ENCODE peak calls at places on chromosomes 13 and 19, in seven cellular contexts. E, U, G, V, S, C and N are unnamed samples.
A peak's percentile ranks its signal among the peaks of the same experiment; 100 is the strongest.

GRCh38 chr13:93872948-93873347 is 606.5 kb downstream of the DCT start:
- DNase-seq in E (no peak), S (no peak), U (no peak), G (no peak), V (no peak), C (no peak), N (no peak)

GRCh38 chr19:4044927-4045557 is 21.7 kb downstream of the ZBTB7A start:
- DNase-seq in E (no peak), U (no peak), C (no peak), S (no peak), V (no peak), G (no peak), N (no peak)

GRCh38 chr13:26528527-26528926 is 29.0 kb upstream of the WASF3 start:
- DNase-seq in G (no peak), S (no peak), U (no peak), E (no peak), V (no peak), C (no peak), N (no peak)

GRCh38 chr13:102913924-102914628 is 68.2 kb downstream of the ERCC5 start:
- DNase-seq in U (no peak), G (peak; percentile 57), C (peak; percentile 11), E (no peak), S (peak; percentile 6), V (no peak), N (no peak)

GRCh38 chr19:793775-794174 is 3.5 kb upstream of the PTBP1 start:
- DNase-seq in S (no peak), C (no peak), U (no peak), G (no peak), V (no peak), E (no peak), N (no peak)

GRCh38 chr19:39802958-39803357 is 24.3 kb downstream of the LEUTX start:
- DNase-seq in V (no peak), U (no peak), C (no peak), G (no peak), E (no peak), S (no peak), N (no peak)

GRCh38 chr19:48858984-48859710 is 9.3 kb downstream of the PLEKHA4 start:
- DNase-seq in E (peak; percentile 80), V (peak; percentile 76), U (peak; percentile 90), G (no peak), S (no peak), C (no peak), N (peak; percentile 21)

GRCh38 chr19:7881910-7882309 is 6.4 kb upstream of the LRRC8E start:
- DNase-seq in G (no peak), S (no peak), U (no peak), E (no peak), V (no peak), C (no peak), N (no peak)

GRCh38 chr19:10419200-10419645 is 1.1 kb upstream of the PDE4A start:
- DNase-seq in C (no peak), E (no peak), G (no peak), S (peak; percentile 10), U (peak; percentile 83), V (no peak), N (no peak)

GRCh38 chr19:11138659-11139526 is 16.7 kb downstream of the SPC24 start:
- DNase-seq in V (no peak), S (peak; percentile 78), E (no peak), G (peak; percentile 60), U (no peak), C (peak; percentile 88), N (no peak)

GRCh38 chr13:41007359-41008118 is 11.6 kb downstream of the ELF1 start:
- DNase-seq in V (no peak), E (no peak), U (no peak), S (no peak), G (no peak), C (peak; percentile 19), N (no peak)

GRCh38 chr13:29746167-29746677 is 104.2 kb downstream of the UBL3 start:
- DNase-seq in C (no peak), S (no peak), G (no peak), E (no peak), U (no peak), V (no peak), N (no peak)

GRCh38 chr13:95585867-95586266 is 33.3 kb downstream of the CLDN10 start:
- DNase-seq in G (no peak), C (no peak), S (no peak), U (no peak), V (no peak), E (no peak), N (no peak)

GRCh38 chr13:106372199-106373160 is 163.0 kb downstream of the EFNB2 start:
- DNase-seq in S (peak; percentile 64), C (peak; percentile 69), U (peak; percentile 10), E (no peak), V (no peak), G (no peak), N (no peak)

GRCh38 chr19:18762125-18763023 is 28.7 kb downstream of the COMP start:
- DNase-seq in C (no peak), G (peak; percentile 74), E (no peak), V (no peak), U (no peak), S (no peak), N (no peak)

GRCh38 chr19:1763648-1764292 is 10.5 kb downstream of the ONECUT3 start:
- DNase-seq in E (no peak), C (no peak), U (no peak), V (no peak), G (no peak), S (no peak), N (no peak)

GRCh38 chr19:35790981-35791813 is 15.8 kb downstream of the ARHGAP33 start:
- DNase-seq in G (no peak), E (no peak), S (no peak), U (peak; percentile 39), V (no peak), C (no peak), N (no peak)

GRCh38 chr13:37608750-37609339 is 10.3 kb upstream of the POSTN start:
- DNase-seq in U (no peak), E (no peak), G (no peak), S (no peak), V (no peak), C (no peak), N (no peak)

GRCh38 chr19:9565900-9566705 is 18.2 kb downstream of the ZNF121 start:
- DNase-seq in U (no peak), S (no peak), V (no peak), G (no peak), C (peak; percentile 8), E (no peak), N (no peak)

GRCh38 chr13:29538625-29538976 is 56.9 kb downstream of the SLC7A1 start:
- DNase-seq in U (no peak), C (no peak), G (no peak), S (peak; percentile 31), V (no peak), E (no peak), N (no peak)

GRCh38 chr13:27481766-27482165 is 31.4 kb upstream of the MTIF3 start:
- DNase-seq in U (peak; percentile 62), C (peak; percentile 36), G (peak; percentile 84), V (no peak), S (peak; percentile 33), E (no peak), N (peak; percentile 72)

GRCh38 chr19:55693336-55693974 is 18.4 kb downstream of the EPN1 start:
- DNase-seq in S (no peak), U (no peak), C (no peak), E (no peak), V (no peak), G (no peak), N (no peak)

GRCh38 chr13:79481685-79482052 is 714 bp downstream of the NDFIP2 start:
- DNase-seq in S (no peak), V (peak; percentile 13), C (no peak), G (no peak), U (peak; percentile 82), E (peak; percentile 11), N (peak; percentile 38)